ENCODE peak calls at places on chromosomes 5 and 9, in seven cellular contexts. One of them, this sample, is unnamed.

GRCh38 chr5:19625562-19625961 is 362.4 kb downstream of the CDH18 start:
- DNase-seq in Caco-2: no peak
- DNase-seq in gastrocnemius medialis: no peak
- DNase-seq in small intestine: no peak
- DNase-seq in PC-3: no peak
- DNase-seq in upper lobe of right lung: no peak
- DNase-seq in tibial artery: no peak
- DNase-seq in this sample: no peak

GRCh38 chr5:134053840-134054338 is 49.1 kb upstream of the VDAC1 start:
- DNase-seq in PC-3: peak; percentile 77
- DNase-seq in gastrocnemius medialis: no peak
- DNase-seq in small intestine: peak; percentile 69
- DNase-seq in Caco-2: no peak
- DNase-seq in upper lobe of right lung: no peak
- DNase-seq in tibial artery: no peak
- DNase-seq in this sample: peak; percentile 40

GRCh38 chr5:102654559-102655354 is 100.3 kb upstream of the PAM start:
- DNase-seq in gastrocnemius medialis: no peak
- DNase-seq in Caco-2: no peak
- DNase-seq in tibial artery: no peak
- DNase-seq in PC-3: no peak
- DNase-seq in small intestine: no peak
- DNase-seq in upper lobe of right lung: no peak
- DNase-seq in this sample: no peak

GRCh38 chr5:135553688-135554462 is 18.1 kb upstream of the NEUROG1 start:
- DNase-seq in small intestine: peak; percentile 74
- DNase-seq in tibial artery: no peak
- DNase-seq in gastrocnemius medialis: no peak
- DNase-seq in upper lobe of right lung: no peak
- DNase-seq in PC-3: peak; percentile 63
- DNase-seq in Caco-2: peak; percentile 71
- DNase-seq in this sample: peak; percentile 60

GRCh38 chr9:68969538-68969937 is 44.4 kb downstream of the PRKACG start:
- DNase-seq in Caco-2: no peak
- DNase-seq in small intestine: peak; percentile 19
- DNase-seq in PC-3: no peak
- DNase-seq in upper lobe of right lung: no peak
- DNase-seq in tibial artery: no peak
- DNase-seq in gastrocnemius medialis: no peak
- DNase-seq in this sample: peak; percentile 49

GRCh38 chr9:89661391-89661949 is 56.7 kb downstream of the GADD45G start:
- DNase-seq in tibial artery: peak; percentile 61
- DNase-seq in upper lobe of right lung: peak; percentile 74
- DNase-seq in Caco-2: peak; percentile 62
- DNase-seq in gastrocnemius medialis: no peak
- DNase-seq in PC-3: no peak
- DNase-seq in small intestine: peak; percentile 79
- DNase-seq in this sample: peak; percentile 65

GRCh38 chr9:91807640-91808246 is 142.3 kb downstream of the ROR2 start:
- DNase-seq in tibial artery: no peak
- DNase-seq in Caco-2: no peak
- DNase-seq in gastrocnemius medialis: no peak
- DNase-seq in PC-3: no peak
- DNase-seq in upper lobe of right lung: no peak
- DNase-seq in small intestine: no peak
- DNase-seq in this sample: no peak

GRCh38 chr5:168117469-168117868 is 174.0 kb upstream of the WWC1 start:
- DNase-seq in tibial artery: no peak
- DNase-seq in gastrocnemius medialis: no peak
- DNase-seq in PC-3: no peak
- DNase-seq in Caco-2: no peak
- DNase-seq in upper lobe of right lung: no peak
- DNase-seq in small intestine: peak; percentile 20
- DNase-seq in this sample: no peak

GRCh38 chr5:115737452-115737851 is 79.0 kb downstream of the CDO1 start:
- DNase-seq in Caco-2: no peak
- DNase-seq in small intestine: no peak
- DNase-seq in tibial artery: no peak
- DNase-seq in PC-3: no peak
- DNase-seq in upper lobe of right lung: no peak
- DNase-seq in gastrocnemius medialis: no peak
- DNase-seq in this sample: no peak

DNA sequence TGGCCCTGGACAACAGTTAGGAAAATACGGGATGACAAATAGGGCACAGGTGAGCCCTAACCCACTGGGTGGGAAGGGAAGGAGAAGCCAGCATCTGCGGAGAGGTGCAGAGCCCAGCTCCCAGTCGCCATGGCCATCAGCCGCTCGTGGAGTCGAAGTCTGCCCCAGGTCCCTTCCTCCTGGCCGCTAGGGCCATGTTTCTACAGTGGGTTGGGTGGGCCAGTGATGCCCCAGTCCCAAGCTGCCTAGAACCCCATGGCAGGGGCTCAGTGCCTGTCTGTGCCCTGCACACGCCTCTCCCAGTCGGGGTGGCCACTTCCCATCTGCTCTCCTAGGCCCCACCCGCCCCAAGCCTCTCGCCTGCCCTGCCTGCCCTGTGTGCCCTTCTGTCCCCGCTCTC is 34.8 kb downstream of the OLFM1 start:
- DNase-seq in small intestine: no peak
- DNase-seq in tibial artery: no peak
- DNase-seq in Caco-2: no peak
- DNase-seq in gastrocnemius medialis: no peak
- DNase-seq in upper lobe of right lung: no peak
- DNase-seq in PC-3: no peak
- DNase-seq in this sample: no peak
- H3K9me3 ChIP-seq in small intestine: no peaks in the 10 kb centered on the region
- H3K9me3 ChIP-seq in tibial artery: no peaks in the 10 kb centered on the region
- H3K9me3 ChIP-seq in Caco-2: no peaks in the 10 kb centered on the region
- H3K9me3 ChIP-seq in gastrocnemius medialis: no peaks in the 10 kb centered on the region
- H3K9me3 ChIP-seq in upper lobe of right lung: no peaks in the 10 kb centered on the region
- H3K9me3 ChIP-seq in PC-3: no peaks in the 10 kb centered on the region
- H3K9me3 ChIP-seq in this sample: no peaks in the 10 kb centered on the region

GRCh38 chr5:150490754-150491153 is 17.2 kb upstream of the NDST1 start:
- DNase-seq in gastrocnemius medialis: no peak
- DNase-seq in small intestine: no peak
- DNase-seq in PC-3: no peak
- DNase-seq in tibial artery: no peak
- DNase-seq in Caco-2: no peak
- DNase-seq in upper lobe of right lung: no peak
- DNase-seq in this sample: no peak

GRCh38 chr5:150489358-150490295 is 18.3 kb upstream of the NDST1 start:
- DNase-seq in gastrocnemius medialis: no peak
- DNase-seq in PC-3: no peak
- DNase-seq in Caco-2: no peak
- DNase-seq in upper lobe of right lung: no peak
- DNase-seq in small intestine: no peak
- DNase-seq in tibial artery: no peak
- DNase-seq in this sample: no peak

GRCh38 chr5:150490296-150490669 is 17.6 kb upstream of the NDST1 start:
- DNase-seq in tibial artery: no peak
- DNase-seq in Caco-2: no peak
- DNase-seq in small intestine: no peak
- DNase-seq in upper lobe of right lung: no peak
- DNase-seq in gastrocnemius medialis: no peak
- DNase-seq in PC-3: no peak
- DNase-seq in this sample: no peak

GRCh38 chr5:150487199-150488061 is 20.5 kb upstream of the NDST1 start:
- DNase-seq in upper lobe of right lung: no peak
- DNase-seq in Caco-2: peak; percentile 49
- DNase-seq in small intestine: peak; percentile 70
- DNase-seq in gastrocnemius medialis: peak; percentile 82
- DNase-seq in PC-3: peak; percentile 44
- DNase-seq in tibial artery: no peak
- DNase-seq in this sample: peak; percentile 59

GRCh38 chr5:150488519-150489357 is 19.2 kb upstream of the NDST1 start:
- DNase-seq in PC-3: peak; percentile 67
- DNase-seq in small intestine: no peak
- DNase-seq in upper lobe of right lung: peak; percentile 73
- DNase-seq in Caco-2: no peak
- DNase-seq in gastrocnemius medialis: peak; percentile 56
- DNase-seq in tibial artery: peak; percentile 92
- DNase-seq in this sample: no peak
- H3K4me1 ChIP-seq in PC-3: peaks cover 53% of the 10 kb centered on the region
- H3K4me1 ChIP-seq in small intestine: no peaks in the 10 kb centered on the region
- H3K4me1 ChIP-seq in upper lobe of right lung: peaks cover 63% of the 10 kb centered on the region
- H3K4me1 ChIP-seq in Caco-2: peaks cover 57% of the 10 kb centered on the region
- H3K4me1 ChIP-seq in gastrocnemius medialis: peaks cover 57% of the 10 kb centered on the region
- H3K4me1 ChIP-seq in tibial artery: peaks cover 79% of the 10 kb centered on the region
- H3K4me1 ChIP-seq in this sample: peaks cover 22% of the 10 kb centered on the region

DNA sequence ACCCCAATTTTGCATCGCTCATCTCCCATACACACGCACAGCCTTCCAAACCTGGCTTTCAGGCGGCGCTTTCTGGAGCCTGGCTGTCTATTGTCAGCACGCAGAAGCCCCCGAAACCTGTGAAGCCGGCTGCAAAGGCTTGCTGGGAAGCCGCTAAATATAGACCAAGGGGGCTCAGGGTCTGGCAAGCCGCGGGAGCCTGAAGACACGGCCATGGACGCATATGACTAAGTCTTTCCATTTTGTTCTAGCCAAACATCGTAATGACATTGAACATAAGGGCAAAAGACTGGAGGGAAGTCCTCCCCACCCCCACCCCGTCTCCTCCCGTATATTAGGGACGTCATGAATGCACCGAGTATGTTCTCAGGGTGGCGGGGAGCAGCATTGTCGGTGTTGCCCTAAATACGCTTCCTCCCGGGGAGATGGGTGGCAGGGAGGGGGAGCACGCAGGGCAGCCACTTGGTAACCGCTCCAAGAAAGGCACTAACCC is 1.1 kb downstream of the CTNND2 start:
- DNase-seq in tibial artery: no peak
- DNase-seq in upper lobe of right lung: no peak
- DNase-seq in small intestine: no peak
- DNase-seq in PC-3: no peak
- DNase-seq in Caco-2: no peak
- DNase-seq in gastrocnemius medialis: no peak
- DNase-seq in this sample: no peak
- H3K4me3 ChIP-seq in tibial artery: no peak overlapping the region
- H3K4me3 ChIP-seq in upper lobe of right lung: peak overlapping the region; percentile 16
- H3K4me3 ChIP-seq in small intestine: peak overlapping the region; percentile 31
- H3K4me3 ChIP-seq in PC-3: peak overlapping the region; percentile 71
- H3K4me3 ChIP-seq in Caco-2: no peak overlapping the region
- H3K4me3 ChIP-seq in gastrocnemius medialis: no peak overlapping the region
- H3K4me3 ChIP-seq in this sample: no peak overlapping the region

GRCh38 chr9:11708899-11709298 is 984.3 kb upstream of the TYRP1 start:
- DNase-seq in tibial artery: no peak
- DNase-seq in upper lobe of right lung: no peak
- DNase-seq in gastrocnemius medialis: no peak
- DNase-seq in small intestine: no peak
- DNase-seq in Caco-2: no peak
- DNase-seq in PC-3: no peak
- DNase-seq in this sample: no peak
- H3K9me3 ChIP-seq in tibial artery: no peaks in the 10 kb centered on the region
- H3K9me3 ChIP-seq in upper lobe of right lung: no peaks in the 10 kb centered on the region
- H3K9me3 ChIP-seq in gastrocnemius medialis: no peaks in the 10 kb centered on the region
- H3K9me3 ChIP-seq in small intestine: no peaks in the 10 kb centered on the region
- H3K9me3 ChIP-seq in Caco-2: no peaks in the 10 kb centered on the region
- H3K9me3 ChIP-seq in PC-3: no peaks in the 10 kb centered on the region
- H3K9me3 ChIP-seq in this sample: no peaks in the 10 kb centered on the region

GRCh38 chr5:56412601-56413379 is 179.7 kb upstream of the ANKRD55 start:
- DNase-seq in PC-3: no peak
- DNase-seq in small intestine: no peak
- DNase-seq in upper lobe of right lung: peak; percentile 65
- DNase-seq in tibial artery: peak; percentile 80
- DNase-seq in gastrocnemius medialis: peak; percentile 56
- DNase-seq in Caco-2: no peak
- DNase-seq in this sample: peak; percentile 36

GRCh38 chr5:56410696-56411095 is 177.6 kb upstream of the ANKRD55 start:
- DNase-seq in Caco-2: no peak
- DNase-seq in upper lobe of right lung: no peak
- DNase-seq in small intestine: no peak
- DNase-seq in PC-3: no peak
- DNase-seq in tibial artery: no peak
- DNase-seq in gastrocnemius medialis: no peak
- DNase-seq in this sample: no peak

GRCh38 chr5:56409331-56410190 is 176.4 kb upstream of the ANKRD55 start:
- DNase-seq in small intestine: peak; percentile 73
- DNase-seq in PC-3: peak; percentile 65
- DNase-seq in upper lobe of right lung: no peak
- DNase-seq in gastrocnemius medialis: peak; percentile 21
- DNase-seq in tibial artery: no peak
- DNase-seq in Caco-2: peak; percentile 62
- DNase-seq in this sample: no peak

GRCh38 chr5:56415356-56415765 is 182.2 kb upstream of the ANKRD55 start:
- DNase-seq in Caco-2: peak; percentile 90
- DNase-seq in PC-3: no peak
- DNase-seq in upper lobe of right lung: no peak
- DNase-seq in tibial artery: peak; percentile 75
- DNase-seq in small intestine: peak; percentile 25
- DNase-seq in gastrocnemius medialis: peak; percentile 51
- DNase-seq in this sample: peak; percentile 41

GRCh38 chr5:56414056-56414455 is 180.9 kb upstream of the ANKRD55 start:
- DNase-seq in upper lobe of right lung: no peak
- DNase-seq in gastrocnemius medialis: no peak
- DNase-seq in Caco-2: no peak
- DNase-seq in PC-3: no peak
- DNase-seq in small intestine: no peak
- DNase-seq in tibial artery: no peak
- DNase-seq in this sample: no peak
- H3K4me1 ChIP-seq in upper lobe of right lung: peaks cover 21% of the 10 kb centered on the region
- H3K4me1 ChIP-seq in gastrocnemius medialis: peaks cover 4% of the 10 kb centered on the region
- H3K4me1 ChIP-seq in Caco-2: peaks cover 86% of the 10 kb centered on the region
- H3K4me1 ChIP-seq in PC-3: peaks cover 5% of the 10 kb centered on the region
- H3K4me1 ChIP-seq in small intestine: peaks cover 6% of the 10 kb centered on the region
- H3K4me1 ChIP-seq in tibial artery: peaks cover 13% of the 10 kb centered on the region
- H3K4me1 ChIP-seq in this sample: no peaks in the 10 kb centered on the region

GRCh38 chr5:32710859-32711692 is at the start of gene NPR3:
- DNase-seq in gastrocnemius medialis: no peak
- DNase-seq in small intestine: no peak
- DNase-seq in tibial artery: peak; percentile 75
- DNase-seq in upper lobe of right lung: no peak
- DNase-seq in PC-3: peak; percentile 20
- DNase-seq in Caco-2: no peak
- DNase-seq in this sample: no peak

GRCh38 chr5:32711693-32712462 is 757 bp downstream of the NPR3 start:
- DNase-seq in PC-3: peak; percentile 41
- DNase-seq in small intestine: no peak
- DNase-seq in upper lobe of right lung: no peak
- DNase-seq in tibial artery: peak; percentile 85
- DNase-seq in gastrocnemius medialis: no peak
- DNase-seq in Caco-2: no peak
- DNase-seq in this sample: no peak

GRCh38 chr5:32713396-32714381 is 2.6 kb downstream of the NPR3 start:
- DNase-seq in gastrocnemius medialis: no peak
- DNase-seq in Caco-2: no peak
- DNase-seq in tibial artery: peak; percentile 85
- DNase-seq in upper lobe of right lung: peak; percentile 72
- DNase-seq in small intestine: no peak
- DNase-seq in PC-3: peak; percentile 91
- DNase-seq in this sample: no peak

GRCh38 chr5:32712463-32713395 is 1.6 kb downstream of the NPR3 start:
- DNase-seq in upper lobe of right lung: no peak
- DNase-seq in Caco-2: no peak
- DNase-seq in PC-3: peak; percentile 15
- DNase-seq in gastrocnemius medialis: no peak
- DNase-seq in small intestine: no peak
- DNase-seq in tibial artery: no peak
- DNase-seq in this sample: no peak

GRCh38 chr5:32714836-32715235 is 3.7 kb downstream of the NPR3 start:
- DNase-seq in Caco-2: no peak
- DNase-seq in upper lobe of right lung: no peak
- DNase-seq in PC-3: peak; percentile 43
- DNase-seq in small intestine: no peak
- DNase-seq in gastrocnemius medialis: no peak
- DNase-seq in tibial artery: no peak
- DNase-seq in this sample: no peak
- H3K4me3 ChIP-seq in Caco-2: no peak overlapping the region
- H3K4me3 ChIP-seq in upper lobe of right lung: peak overlapping the region; percentile 67
- H3K4me3 ChIP-seq in PC-3: peak overlapping the region; percentile 69
- H3K4me3 ChIP-seq in small intestine: no peak overlapping the region
- H3K4me3 ChIP-seq in gastrocnemius medialis: no peak overlapping the region
- H3K4me3 ChIP-seq in tibial artery: peak overlapping the region; percentile 78
- H3K4me3 ChIP-seq in this sample: no peak overlapping the region

This sample was measured in colonic mucosa.